ENCODE peak calls at places on chromosomes 5 and 9, in eight cellular contexts. Y is fibroblast of lung, W is cardiac muscle cell, Z is breast epithelium, P is PC-3, X is hepatocyte, U is Peyer's patch, Q is endodermal cell. K is an unnamed sample.

GRCh38 chr9:122464633-122465567 is 12.8 kb downstream of the OR1J1 start:
- DNase-seq in W (peak), X (peak), Q (peak), U (peak), P (peak), Y (peak), Z (peak), K (peak)

GRCh38 chr5:95973793-95974325 is 12.2 kb upstream of the ELL2 start:
- DNase-seq in X (no peak), P (no peak), Z (no peak), Q (no peak), W (no peak), U (no peak), Y (peak), K (no peak)

GRCh38 chr5:36928947-36929346 is 52.4 kb downstream of the NIPBL start:
- DNase-seq in P (peak), X (no peak), W (no peak), Y (peak), Q (no peak), Z (no peak), U (no peak), K (no peak)

GRCh38 chr5:33343661-33344327 is 97.0 kb upstream of the TARS1 start:
- DNase-seq in Z (no peak), P (peak), Y (peak), Q (no peak), W (no peak), U (no peak), X (no peak), K (no peak)

GRCh38 chr5:181109489-181110013 is 21.4 kb downstream of the OR2V1 start:
- DNase-seq in U (no peak), X (no peak), Z (no peak), Q (peak), Y (no peak), P (no peak), W (no peak), K (no peak)

GRCh38 chr5:24786108-24786507 is 141.3 kb upstream of the CDH10 start:
- DNase-seq in U (no peak), P (no peak), Z (no peak), Y (no peak), W (no peak), Q (no peak), X (no peak), K (no peak)

GRCh38 chr9:114906922-114907571 is 23.3 kb downstream of the TNFSF8 start:
- DNase-seq in X (peak), U (no peak), Q (peak), P (peak), Z (no peak), W (peak), Y (peak), K (no peak)

GRCh38 chr5:82164957-82165698 is 113.0 kb downstream of the RPS23 start:
- DNase-seq in Y (peak), Z (no peak), U (no peak), P (peak), Q (peak), W (peak), X (peak), K (no peak)

GRCh38 chr9:89922099-89922498 is 317.3 kb downstream of the GADD45G start:
- DNase-seq in P (no peak), X (no peak), W (peak), Y (no peak), U (no peak), Z (no peak), Q (peak), K (no peak)

GRCh38 chr9:37030591-37030939 is 3.5 kb downstream of the PAX5 start:
- DNase-seq in X (no peak), U (peak), Z (no peak), W (no peak), P (no peak), Q (no peak), Y (no peak), K (no peak)

GRCh38 chr9:34493972-34494535 is 28.7 kb downstream of the ENHO start:
- DNase-seq in Y (peak), X (peak), P (peak), Q (peak), W (peak), Z (no peak), U (no peak), K (no peak)

GRCh38 chr5:113268232-113268631 is 166.6 kb downstream of the TSSK1B start:
- DNase-seq in P (peak), U (no peak), Z (no peak), Q (peak), X (no peak), Y (no peak), W (no peak), K (no peak)

GRCh38 chr9:13750061-13750460 is 470.6 kb upstream of the MPDZ start:
- DNase-seq in X (no peak), W (no peak), U (no peak), Z (no peak), Q (no peak), Y (peak), P (peak), K (no peak)

GRCh38 chr5:124889522-124889828 is 143.0 kb upstream of the ZNF608 start:
- DNase-seq in W (no peak), Q (no peak), Y (no peak), Z (no peak), X (no peak), U (no peak), P (peak), K (no peak)

GRCh38 chr5:110913221-110913620 is 158.3 kb upstream of the TSLP start:
- DNase-seq in Y (no peak), W (no peak), Q (no peak), Z (no peak), X (no peak), U (no peak), P (no peak), K (no peak)
- H3K4me3 ChIP-seq in Y (no peak), W (no peak), Q (no peak), Z (no peak), X (no peak), U (no peak), P (no peak), K (no peak)

DNA sequence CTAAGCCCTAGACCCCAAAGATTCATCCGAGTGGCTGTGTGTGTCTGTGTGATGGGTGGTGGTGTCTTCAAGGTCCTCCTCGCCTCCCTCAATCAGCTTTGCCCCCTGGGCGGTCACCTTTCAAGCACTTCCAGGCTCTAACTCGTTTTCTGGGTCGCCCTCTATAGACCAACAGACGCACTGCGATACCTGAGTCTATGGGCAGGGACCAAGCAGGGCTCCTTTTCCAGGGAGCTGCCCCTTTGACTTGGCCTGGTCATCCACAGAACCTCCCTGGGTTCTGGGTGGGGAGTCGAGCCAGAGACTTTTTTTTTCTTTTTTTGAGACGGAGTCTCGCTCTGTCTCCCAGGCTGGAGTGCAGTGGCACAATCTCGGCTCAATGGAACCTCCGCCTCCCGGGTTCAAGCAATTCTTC is 1.1 kb downstream of the SLC27A4 start:
- DNase-seq in U (peak), Y (peak), X (peak), Q (peak), P (peak), W (peak), Z (peak), K (no peak)
- H3K27ac ChIP-seq in U (peak), Y (no peak), X (peak), Q (no peak), P (no peak), W (no peak), Z (no peak), K (no peak)

DNA sequence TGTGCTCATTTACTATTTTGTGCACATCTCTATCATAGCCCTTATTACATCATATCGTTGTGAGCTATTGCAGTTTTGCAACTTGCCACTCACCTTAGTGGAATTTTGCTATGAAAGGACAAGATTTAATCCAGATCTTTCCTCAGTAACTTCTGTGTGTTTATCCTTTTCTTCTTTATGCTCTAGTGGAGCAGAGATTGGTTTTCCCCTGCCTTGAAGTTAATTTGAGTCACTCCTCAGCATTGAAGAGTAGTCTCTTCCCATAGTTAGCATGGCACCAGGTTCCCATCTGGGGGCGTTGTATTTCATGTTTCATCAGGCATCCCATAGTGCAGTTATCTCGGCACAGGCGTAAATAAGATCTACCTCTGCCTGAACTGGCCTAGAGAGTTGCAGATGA is 510.4 kb downstream of the PSAT1 start:
- DNase-seq in Z (no peak), X (no peak), Y (no peak), P (no peak), W (no peak), Q (no peak), U (no peak), K (no peak)
- TF ChIP-seq CTCF in Z (no peak), X (no peak), Y (no peak), P (no peak), W (no peak), Q (no peak), U (no peak), K (no peak)

GRCh38 chr9:38412751-38413150 is 11.5 kb downstream of the IGFBPL1 start:
- DNase-seq in W (no peak), Q (no peak), Y (no peak), U (no peak), P (no peak), X (no peak), Z (no peak), K (no peak)

GRCh38 chr9:38416461-38416860 is 7.8 kb downstream of the IGFBPL1 start:
- DNase-seq in Q (no peak), Y (no peak), X (no peak), Z (no peak), W (no peak), U (no peak), P (no peak), K (no peak)

GRCh38 chr9:38413283-38413682 is 11.0 kb downstream of the IGFBPL1 start:
- DNase-seq in X (no peak), U (no peak), Z (no peak), Y (no peak), W (no peak), P (no peak), Q (no peak), K (no peak)

GRCh38 chr9:38415846-38416245 is 8.4 kb downstream of the IGFBPL1 start:
- DNase-seq in X (no peak), Z (no peak), U (no peak), W (no peak), Q (no peak), Y (no peak), P (no peak), K (no peak)

DNA sequence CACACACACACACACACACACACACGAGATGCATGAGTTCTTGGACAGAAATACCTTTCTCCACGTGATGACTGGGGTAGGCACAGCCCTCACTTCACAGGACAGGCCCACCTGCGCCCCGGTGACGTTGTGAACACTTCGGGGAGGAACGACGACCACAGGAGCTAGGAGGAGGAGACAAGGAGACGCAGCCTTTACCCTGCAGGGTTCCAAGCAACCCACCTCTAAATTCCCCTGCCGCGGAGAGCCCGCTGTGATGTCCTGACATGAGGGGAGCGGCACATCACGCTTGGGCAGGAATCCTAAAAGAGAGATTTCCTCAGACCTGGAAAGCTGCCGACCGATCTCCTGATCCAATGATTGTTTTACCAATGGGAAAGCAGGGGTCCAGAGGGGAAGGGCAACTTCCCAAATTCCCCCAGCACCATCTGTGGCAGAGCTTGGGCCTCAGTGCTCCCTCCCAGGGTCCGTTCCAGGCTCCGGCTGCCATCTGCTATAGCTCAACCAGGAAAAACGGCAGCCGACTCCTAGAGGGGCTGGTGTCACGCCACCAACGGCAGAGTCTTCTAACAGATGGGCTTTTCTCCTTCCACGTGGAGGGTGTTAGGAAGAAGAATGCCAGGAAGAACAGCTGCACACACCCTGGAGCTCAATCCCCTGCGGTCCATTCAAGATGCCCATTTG is 10.1 kb downstream of the IGFBPL1 start:
- DNase-seq in U (no peak), Z (no peak), X (no peak), W (no peak), P (no peak), Y (no peak), Q (no peak), K (no peak)
- H3K4me3 ChIP-seq in U (no peak), Z (no peak), X (no peak), W (no peak), P (no peak), Y (no peak), Q (no peak), K (no peak)

DNA sequence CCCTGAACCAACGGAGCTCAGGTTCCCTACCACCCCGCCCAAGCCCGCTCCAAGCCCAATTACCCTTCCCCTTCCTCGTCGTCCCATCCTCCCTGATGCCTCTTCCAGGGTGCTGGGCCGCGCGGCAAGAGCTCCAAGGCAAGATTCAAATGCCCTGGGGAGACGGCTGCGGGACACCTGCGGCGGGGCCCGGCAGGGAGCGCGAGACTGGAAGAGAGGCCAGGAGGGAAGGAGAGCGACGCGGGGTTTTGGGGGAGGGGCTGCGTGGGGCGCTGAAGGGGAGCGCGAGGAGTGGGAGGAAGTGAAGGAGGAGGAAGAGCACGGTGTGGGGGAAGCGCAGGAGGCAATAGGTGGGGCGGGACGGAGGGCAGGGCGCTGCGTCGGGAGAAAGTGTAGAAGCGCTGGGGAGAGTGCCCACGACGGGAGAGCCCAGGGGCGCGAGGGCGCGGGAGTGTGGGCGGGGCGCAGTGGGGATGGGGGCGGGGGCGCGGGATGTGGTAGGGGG is 975 bp upstream of the NXNL2 start:
- DNase-seq in Y (peak), P (peak), U (no peak), Z (no peak), W (peak), Q (peak), X (peak), K (peak)
- H3K27ac ChIP-seq in Y (peak), P (peak), U (peak), Z (peak), W (no peak), Q (no peak), X (peak), K (peak)

GRCh38 chr5:136028782-136029742 is at the start of gene TGFBI:
- DNase-seq in U (peak), Z (no peak), Y (peak), Q (peak), W (peak), X (peak), P (peak), K (peak)
- TF ChIP-seq CTCF in U (no peak), Z (no peak), Y (peak), Q (peak), W (peak), X (peak), P (no peak), K (no peak)

GRCh38 chr9:131347376-131348020 is 46.4 kb upstream of the PRRC2B start:
- DNase-seq in P (no peak), Z (no peak), W (no peak), X (no peak), Q (no peak), Y (no peak), U (no peak), K (no peak)

GRCh38 chr9:131349881-131350563 is 43.9 kb upstream of the PRRC2B start:
- DNase-seq in U (peak), W (peak), Y (peak), X (peak), Q (peak), Z (peak), P (peak), K (peak)

GRCh38 chr9:131346559-131346958 is 47.3 kb upstream of the PRRC2B start:
- DNase-seq in W (no peak), Z (no peak), U (no peak), Q (no peak), P (no peak), X (no peak), Y (no peak), K (no peak)

GRCh38 chr9:131348631-131349521 is 45.0 kb upstream of the PRRC2B start:
- DNase-seq in X (no peak), U (no peak), Z (no peak), W (no peak), Y (no peak), Q (peak), P (no peak), K (no peak)

GRCh38 chr9:131349522-131349880 is 44.4 kb upstream of the PRRC2B start:
- DNase-seq in Z (no peak), W (no peak), P (no peak), Q (peak), Y (no peak), U (no peak), X (no peak), K (no peak)
- H3K4me3 ChIP-seq in Z (no peak), W (no peak), P (peak), Q (no peak), Y (no peak), U (no peak), X (no peak), K (no peak)

GRCh38 chr9:91032056-91032455 is 230.4 kb downstream of the SYK start:
- DNase-seq in X (no peak), Q (no peak), P (no peak), U (no peak), Y (no peak), Z (no peak), W (peak), K (peak)

GRCh38 chr9:91033270-91033669 is 231.7 kb downstream of the SYK start:
- DNase-seq in W (no peak), Y (no peak), U (no peak), Q (no peak), X (no peak), P (no peak), Z (no peak), K (no peak)

GRCh38 chr9:91027005-91027404 is 225.4 kb downstream of the SYK start:
- DNase-seq in Z (no peak), W (no peak), U (no peak), P (no peak), Q (no peak), X (no peak), Y (no peak), K (peak)

GRCh38 chr9:91028166-91028827 is 226.7 kb downstream of the SYK start:
- DNase-seq in Y (peak), X (no peak), P (no peak), Q (no peak), U (no peak), W (no peak), Z (no peak), K (peak)

GRCh38 chr9:91029621-91030361 is 228.2 kb downstream of the SYK start:
- DNase-seq in X (no peak), Y (no peak), W (no peak), Z (no peak), Q (no peak), P (no peak), U (no peak), K (peak)
- H3K27ac ChIP-seq in X (no peak), Y (no peak), W (no peak), Z (no peak), Q (no peak), P (no peak), U (no peak), K (no peak)

DNA sequence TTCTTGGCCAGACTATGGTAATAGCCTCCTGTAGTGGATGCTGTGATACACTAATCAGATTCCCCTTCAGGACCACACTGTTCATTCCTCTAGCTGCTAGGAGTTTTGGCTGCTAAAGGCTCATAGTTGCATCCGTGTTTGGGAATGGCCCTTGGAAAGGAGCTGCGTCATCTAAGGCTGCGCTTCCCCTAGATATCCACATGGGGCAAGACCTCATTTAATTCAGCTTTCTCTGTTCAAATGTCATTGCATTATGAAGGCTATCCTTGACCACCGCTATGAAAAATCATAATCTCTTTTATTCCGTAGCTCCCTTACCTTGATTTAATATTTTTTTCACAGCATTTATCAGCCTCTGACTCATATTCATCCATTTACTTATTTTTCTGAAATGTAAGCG is 258.3 kb upstream of the NR4A3 start:
- DNase-seq in Y (no peak), X (no peak), Z (no peak), Q (no peak), U (no peak), W (no peak), P (peak), K (no peak)
- TF ChIP-seq CTCF in Y (no peak), X (no peak), Z (no peak), Q (peak), U (no peak), W (no peak), P (no peak), K (no peak)